ENCODE peak calls at places on chromosomes 2 and 18, in six cellular contexts. O is HEK293T, E is anterior cingulate cortex, B is fibroblast of pulmonary artery, R is NCI-H1417, H is heart left ventricle. J is an unnamed sample.

GRCh38 chr18:8381801-8382459 is 227.3 kb upstream of the RAB12 start:
- DNase-seq in B (peak), O (no peak), H (no peak), R (no peak), E (no peak), J (no peak)

GRCh38 chr2:61014805-61015204 is 2.7 kb upstream of the PEX13 start:
- DNase-seq in B (no peak), H (no peak), R (no peak), E (no peak), O (no peak), J (no peak)

GRCh38 chr2:124566518-124566970 is 541.5 kb downstream of the CNTNAP5 start:
- DNase-seq in E (no peak), B (no peak), O (no peak), R (no peak), H (no peak), J (no peak)

GRCh38 chr18:13445241-13445897 is 226.8 kb downstream of the LDLRAD4 start:
- DNase-seq in H (no peak), R (no peak), E (no peak), O (no peak), B (no peak), J (no peak)

GRCh38 chr2:138503087-138503442 is 1.5 kb downstream of the SPOPL start:
- DNase-seq in B (no peak), R (no peak), E (no peak), H (no peak), O (no peak), J (no peak)

GRCh38 chr2:3432067-3432466 is 52.6 kb downstream of the TRAPPC12 start:
- DNase-seq in B (no peak), E (no peak), O (no peak), R (no peak), H (no peak), J (no peak)

GRCh38 chr2:80086831-80087230 is 217.7 kb downstream of the LRRTM1 start:
- DNase-seq in R (no peak), H (no peak), E (no peak), O (no peak), B (peak), J (no peak)

GRCh38 chr2:36706451-36706850 is 9.9 kb downstream of the VIT start:
- DNase-seq in B (no peak), O (no peak), H (no peak), R (no peak), E (no peak), J (no peak)

GRCh38 chr2:136175466-136175865 is 57.5 kb upstream of the CXCR4 start:
- DNase-seq in R (no peak), H (no peak), E (no peak), O (no peak), B (no peak), J (no peak)

GRCh38 chr2:101270700-101271259 is 18.1 kb downstream of the CNOT11 start:
- DNase-seq in H (no peak), R (no peak), E (no peak), O (no peak), B (no peak), J (no peak)

GRCh38 chr2:189952536-189953109 is 109.9 kb downstream of the MSTN start:
- DNase-seq in B (no peak), H (no peak), R (no peak), O (no peak), E (no peak), J (no peak)

GRCh38 chr2:88181511-88181910 is 11.4 kb downstream of the THNSL2 start:
- DNase-seq in O (no peak), R (no peak), E (no peak), B (no peak), H (no peak), J (no peak)

GRCh38 chr2:47907097-47907781 is 941 bp upstream of the FBXO11 start:
- DNase-seq in O (no peak), E (no peak), B (no peak), R (peak), H (no peak), J (no peak)

GRCh38 chr2:20704886-20705285 is 37.9 kb downstream of the GDF7 start:
- DNase-seq in B (no peak), R (no peak), E (no peak), O (no peak), H (no peak), J (no peak)

GRCh38 chr2:240604291-240604938 is 17.9 kb downstream of the CAPN10 start:
- DNase-seq in O (peak), R (no peak), B (peak), H (peak), E (peak), J (peak)

GRCh38 chr2:23359631-23360567 is 25.1 kb upstream of the KLHL29 start:
- DNase-seq in H (no peak), B (no peak), E (no peak), R (no peak), O (no peak), J (no peak)

GRCh38 chr18:49839012-49839411 is 25.7 kb upstream of the ACAA2 start:
- DNase-seq in O (no peak), E (no peak), B (peak), H (no peak), R (no peak), J (no peak)

GRCh38 chr18:79583984-79584401 is 95.6 kb upstream of the CTDP1 start:
- DNase-seq in R (no peak), E (no peak), O (no peak), B (no peak), H (peak), J (no peak)

GRCh38 chr2:180240774-180241173 is 233.7 kb upstream of the CWC22 start:
- DNase-seq in B (peak), R (no peak), O (no peak), E (no peak), H (no peak), J (no peak)

GRCh38 chr18:76169733-76170132 is 325.3 kb downstream of the ZNF516 start:
- DNase-seq in O (peak), R (no peak), H (no peak), E (no peak), B (no peak), J (no peak)

GRCh38 chr2:22056621-22057132 is 932.9 kb downstream of the TDRD15 start:
- DNase-seq in B (no peak), H (no peak), E (no peak), R (no peak), O (no peak), J (no peak)

GRCh38 chr2:64786343-64787018 is 132.8 kb upstream of the SERTAD2 start:
- DNase-seq in E (no peak), H (no peak), R (no peak), O (no peak), B (no peak), J (no peak)

GRCh38 chr18:9513971-9514512 is 38.7 kb downstream of the RALBP1 start:
- DNase-seq in H (no peak), O (no peak), E (no peak), R (no peak), B (peak), J (no peak)

GRCh38 chr2:137659616-137660015 is 304.7 kb upstream of the HNMT start:
- DNase-seq in R (peak), B (no peak), E (no peak), O (no peak), H (no peak), J (no peak)

GRCh38 chr2:205734436-205734835 is 52.1 kb downstream of the NRP2 start:
- DNase-seq in H (no peak), B (peak), R (no peak), E (no peak), O (no peak), J (no peak)

GRCh38 chr18:839224-840079 is 27.4 kb upstream of the YES1 start:
- DNase-seq in R (peak), B (peak), E (peak), O (peak), H (peak), J (peak)

GRCh38 chr2:130183500-130184373 is 1.7 kb downstream of the MZT2B start:
- DNase-seq in R (no peak), E (peak), B (peak), O (no peak), H (peak), J (no peak)

GRCh38 chr2:20625920-20626697 is 24.8 kb downstream of the HS1BP3 start:
- DNase-seq in E (peak), B (no peak), R (peak), H (no peak), O (no peak), J (no peak)

GRCh38 chr2:216583157-216583556 is 50.1 kb upstream of the IGFBP2 start:
- DNase-seq in R (no peak), O (no peak), E (no peak), B (peak), H (no peak), J (no peak)

GRCh38 chr18:44627245-44627644 is 53.4 kb upstream of the SETBP1 start:
- DNase-seq in H (no peak), B (peak), R (no peak), E (no peak), O (no peak), J (no peak)

GRCh38 chr2:66447676-66448075 is 12.8 kb downstream of the MEIS1 start:
- DNase-seq in O (no peak), H (no peak), E (no peak), B (no peak), R (no peak), J (no peak)

GRCh38 chr2:121519732-121520640 is 10.7 kb upstream of the RNU4ATAC start:
- DNase-seq in R (no peak), B (no peak), E (peak), H (no peak), O (no peak), J (no peak)

GRCh38 chr2:113162869-113163268 is 10.9 kb upstream of the PSD4 start:
- DNase-seq in O (no peak), B (no peak), H (no peak), R (no peak), E (no peak), J (no peak)

GRCh38 chr2:31997653-31998052 is 13.2 kb downstream of the MEMO1 start:
- DNase-seq in E (no peak), O (no peak), B (peak), H (no peak), R (no peak), J (no peak)